ENCODE peak calls at places on chromosomes 5 and 9, in six cellular contexts. C, B, O, Q, N and A are unnamed samples.

GRCh38 chr5:19172926-19173425 is 815.0 kb downstream of the CDH18 start:
- DNase-seq in C (no peak), B (no peak), O (no peak), Q (peak; percentile 14), N (no peak), A (no peak)

GRCh38 chr5:107808671-107809137 is 138.0 kb upstream of the EFNA5 start:
- DNase-seq in C (no peak), B (no peak), O (no peak), Q (no peak), N (peak; percentile 38), A (peak; percentile 19)

GRCh38 chr9:135370411-135371375 is 108.9 kb upstream of the PPP1R26 start:
- DNase-seq in C (no peak), B (no peak), O (no peak), Q (no peak), N (no peak), A (no peak)

GRCh38 chr9:9912459-9912858 is 700.3 kb downstream of the PTPRD start:
- DNase-seq in C (no peak), B (no peak), O (no peak), Q (no peak), N (peak; percentile 1), A (no peak)

GRCh38 chr9:86794356-86795046 is 152.8 kb downstream of the GAS1 start:
- DNase-seq in C (peak; percentile 50), B (peak; percentile 40), O (no peak), Q (no peak), N (peak; percentile 88), A (peak; percentile 85)

GRCh38 chr5:142807378-142807911 is 37.3 kb downstream of the ARHGAP26 start:
- DNase-seq in C (no peak), B (no peak), O (no peak), Q (peak; percentile 45), N (no peak), A (no peak)

GRCh38 chr5:54603372-54603771 is 85.8 kb downstream of the SNX18 start:
- DNase-seq in C (no peak), B (no peak), O (no peak), Q (no peak), N (peak; percentile 53), A (no peak)

GRCh38 chr9:98064623-98065392 is 8.3 kb downstream of the NANS start:
- DNase-seq in C (no peak), B (no peak), O (no peak), Q (no peak), N (peak; percentile 61), A (peak; percentile 60)

GRCh38 chr5:139817970-139818369 is 22.4 kb downstream of the PSD2 start:
- DNase-seq in C (no peak), B (no peak), O (peak; percentile 41), Q (no peak), N (no peak), A (no peak)

GRCh38 chr9:80649001-80649420 is 1040.3 kb downstream of the TLE1 start:
- DNase-seq in C (peak; percentile 82), B (no peak), O (no peak), Q (no peak), N (peak; percentile 73), A (peak; percentile 89)

GRCh38 chr5:56310711-56311204 is 77.6 kb upstream of the ANKRD55 start:
- DNase-seq in C (no peak), B (no peak), O (no peak), Q (no peak), N (no peak), A (no peak)

GRCh38 chr5:14153932-14154646 is 10.9 kb downstream of the TRIO start:
- DNase-seq in C (no peak), B (peak; percentile 54), O (no peak), Q (peak; percentile 71), N (peak; percentile 76), A (peak; percentile 91)

GRCh38 chr5:352639-353598 is 31.4 kb downstream of the AHRR start:
- DNase-seq in C (no peak), B (no peak), O (peak; percentile 53), Q (no peak), N (no peak), A (no peak)

GRCh38 chr5:58369513-58370156 is 90.3 kb downstream of the PLK2 start:
- DNase-seq in C (no peak), B (no peak), O (no peak), Q (no peak), N (no peak), A (no peak)

GRCh38 chr9:128214571-128215490 is 11.7 kb downstream of the DNM1 start:
- DNase-seq in C (no peak), B (no peak), O (no peak), Q (no peak), N (no peak), A (no peak)

GRCh38 chr5:172568308-172568923 is 72.6 kb upstream of the NEURL1B start:
- DNase-seq in C (no peak), B (no peak), O (no peak), Q (peak; percentile 2), N (no peak), A (no peak)

GRCh38 chr5:98319299-98320011 is 454.0 kb upstream of the RGMB start:
- DNase-seq in C (no peak), B (no peak), O (no peak), Q (no peak), N (no peak), A (no peak)

GRCh38 chr5:34486808-34487201 is 169.3 kb upstream of the RAI14 start:
- DNase-seq in C (no peak), B (no peak), O (no peak), Q (no peak), N (no peak), A (no peak)

GRCh38 chr9:111362526-111362925 is 32.5 kb upstream of the OR2K2 start:
- DNase-seq in C (no peak), B (peak; percentile 58), O (no peak), Q (no peak), N (no peak), A (no peak)

GRCh38 chr5:171816666-171817065 is 31.0 kb downstream of the SMIM23 start:
- DNase-seq in C (no peak), B (no peak), O (no peak), Q (no peak), N (no peak), A (no peak)

GRCh38 chr5:17216176-17216973 is 1.1 kb upstream of the BASP1 start:
- DNase-seq in C (no peak), B (peak; percentile 74), O (peak; percentile 81), Q (peak; percentile 59), N (peak; percentile 88), A (peak; percentile 86)

GRCh38 chr9:34197756-34198711 is 19.2 kb downstream of the UBAP1 start:
- DNase-seq in C (no peak), B (no peak), O (no peak), Q (no peak), N (no peak), A (no peak)

GRCh38 chr9:137113385-137114159 is 961 bp downstream of the DPP7 start:
- DNase-seq in C (no peak), B (no peak), O (no peak), Q (no peak), N (peak; percentile 9), A (no peak)

GRCh38 chr9:74838351-74838750 is 49.4 kb downstream of the TRPM6 start:
- DNase-seq in C (no peak), B (no peak), O (no peak), Q (no peak), N (peak; percentile 20), A (no peak)

GRCh38 chr5:82676663-82677062 is 398.5 kb upstream of the RPS23 start:
- DNase-seq in C (no peak), B (no peak), O (no peak), Q (no peak), N (no peak), A (no peak)

GRCh38 chr9:21994526-21994995 is at the start of gene CDKN2B-AS1:
- DNase-seq in C (no peak), B (peak; percentile 58), O (peak; percentile 86), Q (no peak), N (peak; percentile 83), A (peak; percentile 83)
- TF ChIP-seq CTCF in C (peak; percentile 15), B (no peak), O (peak; percentile 37), Q (no peak), N (no peak), A (peak; percentile 8)

GRCh38 chr5:36724429-36725332 is 118.3 kb downstream of the SLC1A3 start:
- DNase-seq in C (no peak), B (no peak), O (no peak), Q (peak; percentile 40), N (no peak), A (no peak)

GRCh38 chr5:36730537-36731216 is 124.3 kb downstream of the SLC1A3 start:
- DNase-seq in C (no peak), B (no peak), O (no peak), Q (no peak), N (no peak), A (no peak)

GRCh38 chr5:36726767-36727166 is 120.4 kb downstream of the SLC1A3 start:
- DNase-seq in C (no peak), B (no peak), O (no peak), Q (no peak), N (no peak), A (no peak)

GRCh38 chr5:36726317-36726716 is 119.9 kb downstream of the SLC1A3 start:
- DNase-seq in C (no peak), B (no peak), O (no peak), Q (no peak), N (no peak), A (no peak)

DNA sequence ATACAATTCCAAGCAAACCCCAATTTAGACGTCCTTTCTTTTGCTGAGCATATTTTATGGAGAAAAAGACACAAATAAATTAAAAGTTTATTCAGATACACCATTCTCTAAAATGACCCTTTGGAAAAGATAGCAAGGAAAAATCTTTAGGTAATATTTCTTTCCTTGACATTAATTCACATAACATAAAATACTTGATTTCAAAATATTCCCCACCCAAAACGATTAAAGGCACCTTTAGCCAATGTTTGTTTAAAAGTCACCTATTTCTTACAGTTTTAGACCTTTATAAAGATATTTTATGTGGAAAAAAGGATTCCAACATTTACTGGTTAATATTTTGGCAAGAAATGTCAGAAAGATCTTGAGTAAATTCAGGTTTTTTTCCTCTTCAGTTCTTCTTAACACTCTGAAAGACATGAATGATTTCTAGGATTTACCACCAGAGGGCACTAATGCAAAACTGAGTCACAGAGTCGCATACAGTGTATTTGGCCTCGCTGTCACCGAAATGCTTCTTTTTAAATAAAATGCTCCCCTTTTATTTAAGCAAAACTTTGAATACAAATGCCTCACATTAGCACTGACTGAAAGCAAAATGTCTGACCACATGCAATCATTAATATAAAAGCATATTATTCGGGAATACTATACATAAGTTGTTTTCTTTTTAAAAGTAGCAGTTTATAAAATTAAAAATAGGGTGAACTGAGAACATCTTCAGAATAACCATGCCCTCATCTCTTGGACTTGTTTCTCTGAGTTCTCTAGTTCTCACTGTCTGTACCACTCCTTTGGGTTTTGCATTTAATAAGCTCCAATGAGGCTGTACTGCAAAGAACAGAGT is 122.5 kb downstream of the SLC1A3 start:
- DNase-seq in C (peak; percentile 41), B (peak; percentile 67), O (no peak), Q (no peak), N (peak; percentile 84), A (peak; percentile 73)
- TF ChIP-seq CTCF in C (peak; percentile 71), B (peak; percentile 89), O (peak; percentile 97), Q (peak; percentile 81), N (peak; percentile 71), A (peak; percentile 69)

GRCh38 chr9:131387394-131387793 is 6.5 kb upstream of the PRRC2B start:
- DNase-seq in C (no peak), B (no peak), O (no peak), Q (no peak), N (no peak), A (no peak)
- TF ChIP-seq CTCF in C (no peak), B (no peak), O (no peak), Q (no peak), N (no peak), A (no peak)

DNA sequence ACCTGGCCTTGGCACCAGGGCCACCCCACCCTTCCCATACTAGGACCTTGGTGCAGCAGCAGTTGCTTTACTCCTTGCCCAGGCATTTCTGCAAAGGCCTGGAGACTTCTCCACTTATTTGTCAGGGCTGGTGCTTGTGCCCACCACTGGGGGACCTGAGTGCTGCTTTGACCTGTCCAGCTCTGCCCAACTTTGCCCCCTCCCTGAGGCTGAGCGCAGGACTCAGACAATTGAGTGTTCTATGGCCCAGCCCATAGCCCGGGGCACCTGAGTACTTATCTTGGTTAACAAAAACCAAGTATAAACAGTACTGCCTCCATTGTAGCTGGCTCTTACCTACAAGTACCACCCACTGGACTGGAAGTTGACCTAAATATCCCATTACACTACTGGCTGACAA is 406.1 kb upstream of the CHD1 start:
- DNase-seq in C (no peak), B (no peak), O (no peak), Q (no peak), N (no peak), A (no peak)
- TF ChIP-seq CTCF in C (no peak), B (no peak), O (no peak), Q (no peak), N (no peak), A (no peak)